ENCODE peak calls at places on chromosomes 5 and 9, in five cellular contexts. O is cardiac muscle cell, V is stomach, I is adrenal gland, D is HCT116. H is an unnamed sample.
A peak's percentile ranks its signal among the peaks of the same experiment; 100 is the strongest.

GRCh38 chr9:124251188-124251587 is 6.6 kb upstream of the NEK6 start:
- DNase-seq in I (no peak), V (no peak), O (no peak), D (no peak), H (no peak)

GRCh38 chr5:15615859-15616258 is 115.9 kb downstream of the FBXL7 start:
- DNase-seq in V (no peak), I (no peak), O (no peak), D (no peak), H (no peak)

GRCh38 chr9:16824545-16825041 is 45.9 kb downstream of the BNC2 start:
- DNase-seq in D (no peak), O (peak; percentile 54), V (no peak), I (no peak), H (no peak)

GRCh38 chr5:10034008-10034407 is 215.7 kb downstream of the ATPSCKMT start:
- DNase-seq in O (peak; percentile 73), D (no peak), V (no peak), I (no peak), H (no peak)

GRCh38 chr5:1511037-1511436 is 12.7 kb downstream of the LPCAT1 start:
- DNase-seq in V (no peak), D (no peak), I (peak; percentile 9), O (no peak), H (no peak)

GRCh38 chr5:8500426-8500825 is 631.5 kb downstream of the MTRR start:
- DNase-seq in I (no peak), V (no peak), O (no peak), D (no peak), H (no peak)

GRCh38 chr5:95081500-95082355 is 203.2 kb downstream of the MCTP1 start:
- DNase-seq in D (no peak), V (peak; percentile 59), I (no peak), O (peak; percentile 87), H (peak; percentile 89)

GRCh38 chr9:36597412-36598178 is 24.9 kb downstream of the MELK start:
- DNase-seq in O (peak; percentile 78), V (no peak), I (no peak), D (peak; percentile 32), H (no peak)

GRCh38 chr5:56211298-56211865 is 21.7 kb downstream of the ANKRD55 start:
- DNase-seq in D (peak; percentile 88), V (no peak), I (no peak), O (peak; percentile 97), H (peak; percentile 89)

GRCh38 chr5:129905467-129906176 is 1.4 kb downstream of the CHSY3 start:
- DNase-seq in V (no peak), I (no peak), D (no peak), O (peak; percentile 24), H (no peak)

GRCh38 chr5:169740435-169740834 is 103.4 kb downstream of the DOCK2 start:
- DNase-seq in I (no peak), V (no peak), O (no peak), D (no peak), H (no peak)

GRCh38 chr5:65157906-65158603 is 323.7 kb downstream of the ADAMTS6 start:
- DNase-seq in D (peak; percentile 6), O (no peak), I (no peak), V (no peak), H (no peak)

GRCh38 chr9:131738838-131739191 is 1.1 kb downstream of the RAPGEF1 start:
- DNase-seq in O (no peak), V (peak; percentile 52), I (no peak), D (no peak), H (no peak)

GRCh38 chr5:82861705-82862104 is 215.5 kb downstream of the TMEM167A start:
- DNase-seq in V (no peak), I (no peak), D (no peak), O (peak; percentile 74), H (no peak)

GRCh38 chr5:41404757-41405156 is 105.6 kb downstream of the PLCXD3 start:
- DNase-seq in V (no peak), O (peak; percentile 83), D (no peak), I (no peak), H (no peak)

GRCh38 chr5:54701179-54701578 is 183.6 kb downstream of the SNX18 start:
- DNase-seq in I (no peak), O (peak; percentile 97), V (no peak), D (peak; percentile 26), H (peak; percentile 94)

GRCh38 chr9:2299156-2299842 is 284.2 kb downstream of the SMARCA2 start:
- DNase-seq in O (no peak), V (peak; percentile 63), D (no peak), I (no peak), H (no peak)

GRCh38 chr9:77598510-77598909 is 49.6 kb downstream of the GNA14 start:
- DNase-seq in O (peak; percentile 90), V (no peak), D (no peak), I (peak; percentile 25), H (no peak)

GRCh38 chr5:142784405-142784955 is 14.3 kb downstream of the ARHGAP26 start:
- DNase-seq in V (no peak), I (no peak), D (no peak), O (no peak), H (no peak)

GRCh38 chr9:113952651-113953050 is 76.5 kb downstream of the ZNF618 start:
- DNase-seq in D (no peak), V (no peak), I (no peak), O (no peak), H (no peak)

GRCh38 chr9:95785209-95785608 is 90.3 kb upstream of the ERCC6L2 start:
- DNase-seq in V (no peak), D (no peak), I (no peak), O (no peak), H (no peak)

GRCh38 chr5:169281625-169282024 is 19.3 kb downstream of the SLIT3 start:
- DNase-seq in I (no peak), V (no peak), O (peak; percentile 23), D (no peak), H (no peak)

GRCh38 chr5:66306844-66307315 is 162.8 kb downstream of the SREK1 start:
- DNase-seq in I (no peak), V (no peak), O (peak; percentile 74), D (no peak), H (no peak)

GRCh38 chr9:114176601-114177295 is 21.4 kb downstream of the COL27A1 start:
- DNase-seq in D (no peak), I (no peak), V (no peak), O (no peak), H (no peak)

GRCh38 chr5:42984307-42984706 is 55.8 kb downstream of the ANXA2R start:
- DNase-seq in O (no peak), V (no peak), D (no peak), I (no peak), H (no peak)

GRCh38 chr5:45385321-45386058 is 310.7 kb downstream of the HCN1 start:
- DNase-seq in V (no peak), O (peak; percentile 58), I (no peak), D (peak; percentile 90), H (peak; percentile 99)

GRCh38 chr5:67790390-67790789 is 425.2 kb upstream of the PIK3R1 start:
- DNase-seq in V (no peak), O (no peak), D (no peak), I (no peak), H (no peak)

GRCh38 chr9:106179181-106179580 is 484.8 kb downstream of the TMEM38B start:
- DNase-seq in D (no peak), V (no peak), O (no peak), I (no peak), H (no peak)

GRCh38 chr5:27619982-27620381 is 581.6 kb upstream of the CDH9 start:
- DNase-seq in O (no peak), V (no peak), D (no peak), I (no peak), H (no peak)

GRCh38 chr9:115204827-115205506 is 87.0 kb upstream of the TNC start:
- DNase-seq in D (no peak), O (peak; percentile 71), V (no peak), I (no peak), H (no peak)

GRCh38 chr9:115207003-115207837 is 89.3 kb upstream of the TNC start:
- DNase-seq in I (no peak), V (no peak), O (no peak), D (no peak), H (no peak)

GRCh38 chr9:115202181-115202580 is 84.2 kb upstream of the TNC start:
- DNase-seq in I (no peak), O (no peak), D (no peak), V (no peak), H (no peak)

GRCh38 chr9:115200711-115201505 is 83.0 kb upstream of the TNC start:
- DNase-seq in O (no peak), D (no peak), I (no peak), V (no peak), H (no peak)

DNA sequence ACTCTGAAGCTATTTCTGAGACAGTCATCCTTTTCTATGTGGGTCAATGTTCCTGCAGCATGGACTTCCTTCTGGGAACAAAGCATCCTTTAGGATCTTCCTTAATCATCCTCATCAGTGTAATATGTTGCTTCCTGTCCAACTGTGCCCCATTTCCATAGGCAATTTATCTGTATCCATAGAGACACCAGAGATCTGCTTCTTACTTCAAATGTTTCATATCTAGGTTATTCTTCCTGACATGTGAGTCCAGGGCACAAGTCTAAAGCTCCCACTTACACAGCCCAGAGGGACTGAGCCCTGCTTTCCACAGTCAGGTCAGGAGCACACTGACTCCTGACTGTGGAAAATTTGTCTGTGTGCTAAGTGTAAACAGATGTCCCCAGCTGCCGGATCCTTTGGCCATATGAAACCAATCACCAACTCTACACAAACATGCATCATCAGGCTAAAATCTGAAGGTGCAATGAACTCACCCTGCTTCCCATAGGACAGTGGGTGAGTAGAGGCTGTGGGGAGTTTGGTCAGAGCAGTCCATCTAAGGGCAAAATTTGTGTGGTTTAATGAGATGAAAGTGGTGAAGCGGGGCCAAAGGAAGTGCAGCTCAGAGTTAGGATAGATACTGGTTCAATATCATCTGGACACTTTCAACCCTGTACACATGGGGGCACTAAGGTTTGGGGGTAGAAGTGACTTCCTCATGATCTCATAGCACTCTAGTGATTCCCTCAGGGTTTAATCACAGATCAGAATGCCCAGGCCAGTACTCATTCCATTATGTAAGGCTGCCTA is 85.2 kb upstream of the TNC start:
- DNase-seq in V (no peak), I (no peak), D (no peak), O (no peak), H (no peak)
- TF ChIP-seq CTCF in V (no peak), I (no peak), D (no peak), O (no peak), H (no peak)

GRCh38 chr5:105836906-105837305 is 1833.8 kb downstream of the EFNA5 start:
- DNase-seq in V (no peak), D (no peak), I (no peak), O (no peak), H (no peak)
- H3K4me3 ChIP-seq in V (no peak overlapping the region), D (no peak overlapping the region), I (no peak overlapping the region), O (no peak overlapping the region), H (no peak overlapping the region)

GRCh38 chr5:61623401-61624069 is 291.5 kb downstream of the ZSWIM6 start:
- DNase-seq in V (no peak), O (no peak), I (no peak), D (no peak), H (no peak)
- TF ChIP-seq CTCF in V (no peak), O (peak; percentile 25), I (no peak), D (peak; percentile 40), H (peak; percentile 49)

GRCh38 chr5:71452876-71453275 is 2.6 kb upstream of the BDP1 start:
- DNase-seq in D (no peak), O (no peak), V (no peak), I (no peak), H (no peak)

GRCh38 chr5:71456362-71456743 is 902 bp downstream of the BDP1 start:
- DNase-seq in V (no peak), D (no peak), I (no peak), O (no peak), H (no peak)

GRCh38 chr5:71455427-71456361 is at the start of gene BDP1:
- DNase-seq in O (peak; percentile 97), V (peak; percentile 98), I (peak; percentile 97), D (peak; percentile 92), H (peak; percentile 84)

GRCh38 chr5:71457106-71457505 is 1.7 kb downstream of the BDP1 start:
- DNase-seq in O (no peak), I (no peak), D (no peak), V (no peak), H (no peak)

GRCh38 chr5:71454913-71455312 is 538 bp upstream of the BDP1 start:
- DNase-seq in V (no peak), O (no peak), D (no peak), I (no peak), H (no peak)
- H3K4me3 ChIP-seq in V (peak overlapping the region; percentile 91), O (peak overlapping the region; percentile 54), D (peak overlapping the region; percentile 66), I (peak overlapping the region; percentile 91), H (peak overlapping the region; percentile 71)